ENCODE peak calls at places on chromosomes 7 and 10, in seven cellular contexts. V is H54, X is IMR-90, A is ovary, Y is transverse colon, O is A549, N is H1. E is an unnamed sample.

GRCh38 chr7:149595541-149595940 is 97.9 kb upstream of the ZNF746 start:
- DNase-seq in V (no peak), X (no peak), A (no peak), Y (no peak), O (no peak), N (no peak), E (no peak)

GRCh38 chr10:3292601-3293000 is 120.0 kb upstream of the PITRM1 start:
- DNase-seq in V (no peak), X (no peak), A (no peak), Y (peak; percentile 22), O (no peak), N (no peak), E (no peak)

GRCh38 chr7:92634125-92634710 is 44.0 kb upstream of the FAM133B start:
- DNase-seq in V (no peak), X (no peak), A (no peak), Y (no peak), O (no peak), N (no peak), E (no peak)

GRCh38 chr7:176786-177185 is 15.6 kb upstream of the FAM20C start:
- DNase-seq in V (no peak), X (no peak), A (no peak), Y (no peak), O (no peak), N (no peak), E (no peak)

GRCh38 chr10:36880898-36881297 is 244.5 kb upstream of the ANKRD30A start:
- DNase-seq in V (no peak), X (peak; percentile 56), A (no peak), Y (no peak), O (peak; percentile 6), N (no peak), E (peak; percentile 3)

GRCh38 chr10:3784510-3785250 is at the start of gene KLF6:
- DNase-seq in V (no peak), X (peak; percentile 28), A (peak; percentile 76), Y (peak; percentile 40), O (no peak), N (no peak), E (peak; percentile 85)

GRCh38 chr7:22633286-22633953 is 93.6 kb upstream of the IL6 start:
- DNase-seq in V (no peak), X (peak; percentile 64), A (no peak), Y (no peak), O (no peak), N (no peak), E (no peak)

GRCh38 chr7:21370283-21370982 is 57.5 kb upstream of the SP4 start:
- DNase-seq in V (no peak), X (no peak), A (no peak), Y (no peak), O (no peak), N (no peak), E (no peak)

GRCh38 chr10:86253171-86254072 is 113.2 kb downstream of the GRID1 start:
- DNase-seq in V (peak; percentile 46), X (no peak), A (no peak), Y (no peak), O (no peak), N (no peak), E (no peak)

GRCh38 chr10:32692174-32692573 is 246.2 kb downstream of the CCDC7 start:
- DNase-seq in V (peak; percentile 53), X (peak; percentile 89), A (no peak), Y (no peak), O (no peak), N (no peak), E (no peak)

GRCh38 chr10:102610499-102610898 is 33.8 kb upstream of the TRIM8 start:
- DNase-seq in V (no peak), X (no peak), A (no peak), Y (no peak), O (no peak), N (no peak), E (no peak)

GRCh38 chr7:12771378-12771877 is 84.0 kb downstream of the ARL4A start:
- DNase-seq in V (peak; percentile 15), X (peak; percentile 56), A (peak; percentile 17), Y (peak; percentile 54), O (no peak), N (no peak), E (peak; percentile 4)

GRCh38 chr7:114084381-114085312 is 165.8 kb upstream of the PPP1R3A start:
- DNase-seq in V (no peak), X (no peak), A (peak; percentile 70), Y (peak; percentile 72), O (peak; percentile 12), N (no peak), E (no peak)

GRCh38 chr7:93117327-93117726 is 452 bp downstream of the SAMD9 start:
- DNase-seq in V (no peak), X (no peak), A (no peak), Y (no peak), O (no peak), N (no peak), E (peak; percentile 15)

DNA sequence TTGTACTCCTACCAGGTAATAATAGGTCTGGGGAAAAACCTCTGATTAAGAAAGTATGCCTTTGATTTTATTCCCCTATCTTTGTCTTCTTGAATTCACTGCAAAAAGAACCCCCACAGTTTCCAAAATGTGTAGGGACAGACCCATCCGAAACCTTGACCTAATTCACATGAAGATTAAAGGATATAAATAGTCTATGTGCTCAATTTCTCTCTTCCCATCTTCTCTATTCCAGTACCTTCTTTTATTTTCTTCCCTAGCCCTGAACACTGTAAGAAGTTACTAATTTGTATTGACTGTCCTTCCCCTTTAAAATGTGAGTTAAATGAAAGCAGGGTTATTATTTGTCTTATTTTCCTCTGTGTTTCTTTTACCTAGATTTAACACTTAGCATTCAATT is 135.3 kb downstream of the HBP1 start:
- DNase-seq in V (no peak), X (no peak), A (no peak), Y (no peak), O (no peak), N (no peak), E (no peak)
- TF ChIP-seq POLR2A in V (no peak), X (no peak), A (no peak), Y (no peak), O (no peak), N (no peak), E (no peak)

DNA sequence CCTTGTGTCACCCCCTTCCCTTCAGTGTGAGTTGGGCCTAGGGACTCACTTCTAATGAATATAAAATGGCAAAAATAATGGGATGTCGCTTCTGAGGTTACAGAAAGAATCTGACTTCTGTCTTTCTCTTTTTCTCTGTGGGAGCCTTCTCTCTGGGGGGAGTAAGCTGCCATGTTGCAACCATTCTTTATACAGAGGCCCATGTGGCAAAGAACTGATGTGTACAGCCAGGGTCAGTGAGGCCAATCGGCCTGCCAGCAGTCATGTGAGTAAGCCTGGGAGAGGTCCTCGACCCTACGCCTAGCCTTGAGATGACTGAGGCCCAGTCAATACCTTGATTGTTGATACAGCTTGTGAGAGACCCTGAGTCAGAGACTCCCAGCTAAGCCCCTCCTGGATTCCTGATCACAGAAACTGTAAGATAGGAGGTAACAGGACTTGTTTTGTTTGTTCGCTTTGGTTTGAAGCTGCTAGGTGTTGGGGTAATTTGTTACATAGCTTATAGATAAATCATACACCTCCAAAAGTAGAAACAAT is 1.7 kb downstream of the TCAF1 start:
- DNase-seq in V (no peak), X (peak; percentile 78), A (no peak), Y (no peak), O (no peak), N (no peak), E (no peak)
- TF ChIP-seq POLR2A in V (no peak), X (no peak), A (no peak), Y (no peak), O (no peak), N (no peak), E (no peak)

DNA sequence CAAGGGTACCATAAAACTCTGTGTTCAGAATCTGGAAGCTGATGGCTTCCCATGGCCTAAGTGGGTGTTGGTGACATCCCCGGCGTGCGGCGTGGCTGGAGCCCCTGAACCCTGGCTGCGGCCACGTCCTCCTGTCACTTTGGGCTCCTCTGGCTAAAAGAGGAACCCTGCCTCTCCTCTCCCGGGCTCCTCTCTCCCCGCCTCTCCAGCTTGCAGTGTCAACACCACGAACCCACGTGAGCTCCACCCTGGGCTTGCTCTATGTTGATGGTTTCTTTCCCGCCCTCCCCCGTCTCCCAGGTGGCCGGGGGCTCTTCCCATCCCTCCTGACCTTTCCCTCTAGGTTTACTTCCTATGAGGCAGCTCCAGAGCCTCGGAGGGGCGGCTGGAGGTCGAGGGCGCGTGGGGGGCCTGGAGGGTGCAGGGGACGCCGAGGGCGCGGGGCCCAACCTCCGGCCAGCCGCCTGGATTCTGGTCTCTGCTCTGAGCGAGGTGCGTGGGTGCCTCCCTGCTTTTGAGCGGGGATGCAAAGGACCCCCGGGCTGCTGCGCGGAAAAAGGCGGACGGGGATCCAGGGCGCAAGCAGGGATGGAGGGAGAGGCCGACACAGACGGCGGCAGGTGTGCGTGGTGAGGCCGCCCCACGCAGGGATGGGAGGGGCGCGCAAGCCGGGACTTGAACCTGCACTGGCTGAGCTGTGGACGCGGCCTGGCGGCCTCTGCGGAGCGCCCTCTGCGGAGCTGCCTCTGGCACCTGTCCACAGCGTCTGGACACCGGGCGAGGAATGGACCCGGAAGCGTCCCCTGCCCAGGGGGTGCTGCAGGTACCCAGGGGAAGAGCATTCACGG is 115.5 kb upstream of the DIP2C start:
- DNase-seq in V (no peak), X (no peak), A (no peak), Y (no peak), O (no peak), N (no peak), E (no peak)
- TF ChIP-seq POLR2A in V (no peak), X (no peak), A (no peak), Y (no peak), O (no peak), N (no peak), E (no peak)

DNA sequence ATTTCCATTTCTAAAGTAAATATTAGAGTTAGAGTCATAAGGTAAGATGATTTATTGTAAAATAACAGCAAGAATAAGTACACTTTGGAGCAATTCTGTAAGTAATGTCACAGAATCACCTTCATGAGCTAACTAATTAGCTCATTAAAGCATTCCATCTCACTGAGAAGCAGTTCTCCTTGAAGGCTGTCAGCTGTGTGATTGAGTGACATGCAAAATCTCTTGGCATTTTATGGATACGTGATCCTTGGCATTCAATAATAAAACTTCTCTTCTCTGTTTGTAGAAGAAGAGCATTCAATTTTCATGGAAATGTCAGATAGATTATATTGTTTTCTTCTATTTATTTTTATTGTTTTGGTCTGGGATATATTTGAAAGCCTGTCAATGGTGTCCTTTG is 1389.3 kb downstream of the GATA3 start:
- DNase-seq in V (no peak), X (no peak), A (no peak), Y (no peak), O (no peak), N (no peak), E (no peak)
- TF ChIP-seq POLR2A in V (no peak), X (no peak), A (no peak), Y (no peak), O (no peak), N (no peak), E (no peak)

DNA sequence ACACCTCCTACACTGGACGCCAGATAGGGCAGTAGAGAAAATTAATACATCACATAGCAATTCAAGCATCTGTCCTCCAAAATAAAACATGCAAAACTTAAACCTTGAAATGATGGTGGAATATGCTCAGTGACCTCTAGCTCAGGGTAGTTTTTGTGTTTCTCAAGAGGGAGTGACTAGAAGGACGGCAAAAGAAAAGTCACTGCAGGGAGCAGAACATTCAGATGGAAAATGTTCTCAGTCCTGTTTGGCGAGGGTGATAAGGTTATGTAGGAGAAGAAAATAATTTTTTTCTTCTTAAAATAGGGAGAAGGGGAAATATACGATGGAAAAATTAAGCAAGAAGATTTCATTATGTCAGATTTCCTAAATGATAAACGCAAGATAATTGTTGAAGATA is 50.9 kb downstream of the APBB1IP start:
- DNase-seq in V (no peak), X (no peak), A (no peak), Y (no peak), O (no peak), N (no peak), E (no peak)
- TF ChIP-seq POLR2A in V (no peak), X (no peak), A (no peak), Y (no peak), O (no peak), N (no peak), E (no peak)

GRCh38 chr10:50392426-50392825 is 141.1 kb upstream of the ASAH2 start:
- DNase-seq in V (no peak), X (no peak), A (no peak), Y (no peak), O (no peak), N (no peak), E (no peak)
- TF ChIP-seq POLR2A in V (no peak), X (no peak), A (no peak), Y (no peak), O (no peak), N (no peak), E (no peak)

E was measured in erythroblast.